ENCODE peak calls at places on chromosomes 16 and 17, in six cellular contexts. E is cardiac fibroblast, M is HuH-7.5, P is NCI-H1436, I is brain pericyte, A is astrocyte of the spinal cord. Z is an unnamed sample.

GRCh38 chr17:33974276-33974675 is 280.8 kb upstream of the CCL2 start:
- DNase-seq in E (no peak), M (no peak), P (no peak), I (no peak), A (no peak), Z (no peak)

GRCh38 chr17:13128676-13129075 is 110.8 kb upstream of the ELAC2 start:
- DNase-seq in E (no peak), M (no peak), P (no peak), I (no peak), A (no peak), Z (no peak)

GRCh38 chr17:48064638-48065037 is 16.5 kb downstream of the NFE2L1 start:
- DNase-seq in E (no peak), M (no peak), P (no peak), I (no peak), A (no peak), Z (no peak)

GRCh38 chr17:11871773-11872172 is 125.5 kb downstream of the ZNF18 start:
- DNase-seq in E (no peak), M (no peak), P (no peak), I (no peak), A (no peak), Z (no peak)

GRCh38 chr17:9224485-9224884 is 203.2 kb downstream of the NTN1 start:
- DNase-seq in E (no peak), M (no peak), P (no peak), I (no peak), A (no peak), Z (no peak)

GRCh38 chr16:48511071-48511540 is 98.9 kb downstream of the N4BP1 start:
- DNase-seq in E (peak; percentile 79), M (no peak), P (no peak), I (no peak), A (no peak), Z (no peak)

GRCh38 chr16:16158741-16159374 is 64.4 kb downstream of the ABCC6 start:
- DNase-seq in E (no peak), M (no peak), P (no peak), I (no peak), A (no peak), Z (no peak)

GRCh38 chr17:31321481-31321880 is at the start of gene EVI2A:
- DNase-seq in E (peak; percentile 81), M (no peak), P (no peak), I (no peak), A (peak; percentile 90), Z (no peak)

GRCh38 chr17:69445132-69445531 is 30.6 kb downstream of the MAP2K6 start:
- DNase-seq in E (no peak), M (no peak), P (no peak), I (no peak), A (no peak), Z (no peak)

GRCh38 chr16:3580686-3581085 is 3.5 kb upstream of the NLRC3 start:
- DNase-seq in E (no peak), M (no peak), P (no peak), I (no peak), A (peak; percentile 32), Z (no peak)

GRCh38 chr16:84207266-84207665 is 16.3 kb downstream of the ADAD2 start:
- DNase-seq in E (no peak), M (no peak), P (no peak), I (no peak), A (no peak), Z (no peak)

GRCh38 chr16:20901068-20901440 is 483 bp downstream of the LYRM1 start:
- DNase-seq in E (no peak), M (no peak), P (no peak), I (no peak), A (no peak), Z (no peak)

GRCh38 chr16:21190599-21190998 is 20.8 kb downstream of the ZP2 start:
- DNase-seq in E (no peak), M (no peak), P (no peak), I (no peak), A (peak; percentile 6), Z (no peak)

GRCh38 chr17:48723555-48724239 is 712 bp downstream of the PRAC2 start:
- DNase-seq in E (no peak), M (no peak), P (no peak), I (no peak), A (no peak), Z (no peak)

GRCh38 chr16:23500866-23501234 is 9.4 kb downstream of the GGA2 start:
- DNase-seq in E (no peak), M (no peak), P (no peak), I (no peak), A (no peak), Z (no peak)

GRCh38 chr16:70685938-70686375 is at the start of gene MTSS2:
- DNase-seq in E (peak; percentile 92), M (peak; percentile 96), P (peak; percentile 74), I (peak; percentile 81), A (peak; percentile 91), Z (peak; percentile 98)

GRCh38 chr17:57448288-57449283 is 192.3 kb downstream of the MSI2 start:
- DNase-seq in E (no peak), M (no peak), P (no peak), I (no peak), A (no peak), Z (no peak)

GRCh38 chr17:44997733-44998520 is 29.8 kb upstream of the C1QL1 start:
- DNase-seq in E (peak; percentile 65), M (no peak), P (peak; percentile 30), I (no peak), A (no peak), Z (no peak)

GRCh38 chr17:66625321-66625767 is 209.6 kb upstream of the CACNG5 start:
- DNase-seq in E (peak; percentile 45), M (peak; percentile 27), P (peak; percentile 34), I (no peak), A (peak; percentile 41), Z (peak; percentile 22)

GRCh38 chr17:41559548-41559947 is 12.3 kb downstream of the KRT9 start:
- DNase-seq in E (no peak), M (no peak), P (no peak), I (no peak), A (no peak), Z (no peak)

GRCh38 chr16:66902648-66903543 is 15.8 kb downstream of the CDH16 start:
- DNase-seq in E (no peak), M (no peak), P (no peak), I (no peak), A (no peak), Z (peak; percentile 28)

GRCh38 chr16:85451646-85452363 is 161.3 kb upstream of the GSE1 start:
- DNase-seq in E (no peak), M (no peak), P (peak; percentile 46), I (no peak), A (no peak), Z (no peak)

GRCh38 chr17:81400154-81400938 is 5.1 kb downstream of the BAHCC1 start:
- DNase-seq in E (peak; percentile 67), M (peak; percentile 86), P (no peak), I (no peak), A (peak; percentile 73), Z (no peak)

GRCh38 chr17:4895121-4895520 is 4.2 kb upstream of the C17orf107 start:
- DNase-seq in E (no peak), M (no peak), P (no peak), I (no peak), A (no peak), Z (no peak)

GRCh38 chr17:74864866-74865395 is 5.2 kb upstream of the GRIN2C start:
- DNase-seq in E (peak; percentile 67), M (peak; percentile 92), P (peak; percentile 30), I (no peak), A (peak; percentile 53), Z (peak; percentile 80)

GRCh38 chr17:4902540-4902939 is 358 bp downstream of the CHRNE start:
- DNase-seq in E (no peak), M (no peak), P (no peak), I (no peak), A (no peak), Z (no peak)

GRCh38 chr16:15749371-15749770 is 99.3 kb downstream of the NDE1 start:
- DNase-seq in E (no peak), M (no peak), P (no peak), I (no peak), A (no peak), Z (no peak)